ENCODE peak calls at places on chromosome X, in eight cellular contexts. M, S, H, J, B, T, K and I are unnamed samples.

GRCh38 chrX:22758807-22759481 is 240.8 kb upstream of the DDX53 start:
- DNase-seq in T (no peak), J (no peak), M (no peak), B (no peak), K (no peak), H (no peak), S (no peak), I (no peak)

GRCh38 chrX:129648514-129649267 is 6.1 kb downstream of the APLN start:
- DNase-seq in M (no peak), S (no peak), K (no peak), J (no peak), T (no peak), H (no peak), B (no peak), I (no peak)

GRCh38 chrX:121642415-121642814 is 595.0 kb downstream of the GLUD2 start:
- DNase-seq in H (peak), B (no peak), T (no peak), S (no peak), M (no peak), J (no peak), K (no peak), I (peak)

GRCh38 chrX:69027181-69028005 is 137.9 kb downstream of the PJA1 start:
- DNase-seq in B (no peak), S (peak), K (no peak), M (no peak), J (peak), H (peak), T (no peak), I (peak)

GRCh38 chrX:43654431-43655150 is 1.5 kb upstream of the MAOA start:
- DNase-seq in H (peak), B (peak), J (peak), M (peak), S (peak), T (peak), K (peak), I (peak)

GRCh38 chrX:133290076-133290475 is 71.9 kb upstream of the TFDP3 start:
- DNase-seq in H (peak), J (no peak), B (no peak), S (peak), T (no peak), M (no peak), K (no peak), I (no peak)

GRCh38 chrX:7771788-7772438 is 71.1 kb upstream of the VCX start:
- DNase-seq in J (no peak), K (no peak), H (no peak), B (no peak), T (no peak), S (no peak), M (no peak), I (no peak)

GRCh38 chrX:121405826-121406225 is 358.4 kb downstream of the GLUD2 start:
- DNase-seq in J (no peak), K (no peak), M (no peak), H (no peak), T (no peak), S (no peak), B (no peak), I (no peak)

GRCh38 chrX:10761447-10761846 is 141.1 kb upstream of the MID1 start:
- DNase-seq in T (no peak), K (no peak), J (no peak), M (no peak), S (no peak), H (no peak), B (no peak), I (no peak)

GRCh38 chrX:153938226-153938786 is 3.5 kb upstream of the NAA10 start:
- DNase-seq in T (no peak), H (no peak), J (no peak), M (no peak), S (no peak), K (no peak), B (no peak), I (no peak)

GRCh38 chrX:101347859-101348451 is 587 bp downstream of the TIMM8A start:
- DNase-seq in K (no peak), J (no peak), H (peak), M (no peak), T (no peak), B (no peak), S (no peak), I (peak)

GRCh38 chrX:119482497-119483480 is 14.5 kb downstream of the SLC25A5 start:
- DNase-seq in B (peak), H (peak), J (peak), K (peak), T (no peak), M (peak), S (peak), I (peak)

GRCh38 chrX:71532078-71532752 is 689 bp upstream of the OGT start:
- DNase-seq in J (peak), T (no peak), S (peak), B (peak), M (no peak), H (peak), K (peak), I (peak)

GRCh38 chrX:75603833-75604232 is 81.0 kb upstream of the ZDHHC15 start:
- DNase-seq in H (peak), S (peak), B (peak), M (no peak), T (no peak), K (no peak), J (peak), I (peak)